ENCODE peak calls at places on chromosomes 5 and 9, in seven cellular contexts. One of them, this sample, is unnamed. For H3K4me1, the result is how much of the 10 kb centered on the place peaks cover.

GRCh38 chr9:99057665-99058625 is 47.0 kb upstream of the TGFBR1 start:
- DNase-seq in cardiac muscle cell: no peak
- DNase-seq in IMR-90: peak
- DNase-seq in H9: no peak
- DNase-seq in small intestine: peak
- DNase-seq in mesenchymal stem cell: peak
- DNase-seq in right lobe of liver: peak
- DNase-seq in this sample: no peak

GRCh38 chr5:124310453-124310852 is 436.0 kb downstream of the ZNF608 start:
- DNase-seq in cardiac muscle cell: no peak
- DNase-seq in mesenchymal stem cell: peak
- DNase-seq in H9: no peak
- DNase-seq in small intestine: peak
- DNase-seq in right lobe of liver: no peak
- DNase-seq in IMR-90: no peak
- DNase-seq in this sample: no peak

GRCh38 chr9:131300444-131300843 is 10.9 kb downstream of the PLPP7 start:
- DNase-seq in H9: no peak
- DNase-seq in right lobe of liver: no peak
- DNase-seq in IMR-90: no peak
- DNase-seq in small intestine: no peak
- DNase-seq in cardiac muscle cell: no peak
- DNase-seq in mesenchymal stem cell: no peak
- DNase-seq in this sample: no peak

GRCh38 chr5:132487095-132487428 is 3.5 kb downstream of the IRF1 start:
- DNase-seq in small intestine: no peak
- DNase-seq in right lobe of liver: no peak
- DNase-seq in mesenchymal stem cell: no peak
- DNase-seq in H9: no peak
- DNase-seq in IMR-90: no peak
- DNase-seq in cardiac muscle cell: no peak
- DNase-seq in this sample: no peak

GRCh38 chr9:107700902-107701301 is 211.3 kb upstream of the KLF4 start:
- DNase-seq in H9: no peak
- DNase-seq in right lobe of liver: no peak
- DNase-seq in small intestine: no peak
- DNase-seq in cardiac muscle cell: no peak
- DNase-seq in IMR-90: no peak
- DNase-seq in mesenchymal stem cell: no peak
- DNase-seq in this sample: no peak

GRCh38 chr5:113232667-113233066 is 202.1 kb downstream of the TSSK1B start:
- DNase-seq in mesenchymal stem cell: no peak
- DNase-seq in right lobe of liver: peak
- DNase-seq in small intestine: no peak
- DNase-seq in IMR-90: no peak
- DNase-seq in H9: no peak
- DNase-seq in cardiac muscle cell: no peak
- DNase-seq in this sample: peak

GRCh38 chr9:34993502-34994428 is 4.2 kb downstream of the DNAJB5 start:
- DNase-seq in IMR-90: peak
- DNase-seq in H9: peak
- DNase-seq in small intestine: no peak
- DNase-seq in mesenchymal stem cell: peak
- DNase-seq in cardiac muscle cell: peak
- DNase-seq in right lobe of liver: no peak
- DNase-seq in this sample: peak

GRCh38 chr9:122374885-122375420 is 4.1 kb downstream of the PTGS1 start:
- DNase-seq in right lobe of liver: peak
- DNase-seq in mesenchymal stem cell: peak
- DNase-seq in small intestine: peak
- DNase-seq in H9: peak
- DNase-seq in cardiac muscle cell: peak
- DNase-seq in IMR-90: peak
- DNase-seq in this sample: peak

GRCh38 chr9:5825896-5826622 is 6.9 kb downstream of the ERMP1 start:
- DNase-seq in H9: no peak
- DNase-seq in IMR-90: no peak
- DNase-seq in small intestine: peak
- DNase-seq in right lobe of liver: no peak
- DNase-seq in mesenchymal stem cell: no peak
- DNase-seq in cardiac muscle cell: no peak
- DNase-seq in this sample: no peak

GRCh38 chr9:96674914-96675538 is 19.9 kb upstream of the PRXL2C start:
- DNase-seq in H9: no peak
- DNase-seq in right lobe of liver: no peak
- DNase-seq in cardiac muscle cell: no peak
- DNase-seq in IMR-90: peak
- DNase-seq in small intestine: peak
- DNase-seq in mesenchymal stem cell: no peak
- DNase-seq in this sample: no peak

GRCh38 chr5:9278925-9279603 is 266.8 kb downstream of the SEMA5A start:
- DNase-seq in cardiac muscle cell: no peak
- DNase-seq in IMR-90: no peak
- DNase-seq in mesenchymal stem cell: no peak
- DNase-seq in H9: no peak
- DNase-seq in small intestine: no peak
- DNase-seq in right lobe of liver: peak
- DNase-seq in this sample: no peak

GRCh38 chr5:119681734-119682133 is 52.4 kb downstream of the FAM170A start:
- DNase-seq in right lobe of liver: no peak
- DNase-seq in IMR-90: no peak
- DNase-seq in small intestine: no peak
- DNase-seq in cardiac muscle cell: no peak
- DNase-seq in mesenchymal stem cell: no peak
- DNase-seq in H9: no peak
- DNase-seq in this sample: no peak

GRCh38 chr5:94240616-94241287 is 377.7 kb downstream of the KIAA0825 start:
- DNase-seq in mesenchymal stem cell: no peak
- DNase-seq in small intestine: no peak
- DNase-seq in right lobe of liver: peak
- DNase-seq in IMR-90: peak
- DNase-seq in cardiac muscle cell: no peak
- DNase-seq in H9: no peak
- DNase-seq in this sample: peak

GRCh38 chr5:160118349-160119141 is 705 bp downstream of the PWWP2A start:
- DNase-seq in IMR-90: no peak
- DNase-seq in cardiac muscle cell: peak
- DNase-seq in right lobe of liver: peak
- DNase-seq in small intestine: peak
- DNase-seq in mesenchymal stem cell: peak
- DNase-seq in H9: peak
- DNase-seq in this sample: no peak

GRCh38 chr5:9785751-9786150 is 155.6 kb upstream of the TAS2R1 start:
- DNase-seq in IMR-90: peak
- DNase-seq in H9: no peak
- DNase-seq in cardiac muscle cell: no peak
- DNase-seq in mesenchymal stem cell: no peak
- DNase-seq in right lobe of liver: no peak
- DNase-seq in small intestine: no peak
- DNase-seq in this sample: no peak

GRCh38 chr5:33257807-33258491 is 182.8 kb upstream of the TARS1 start:
- DNase-seq in mesenchymal stem cell: peak
- DNase-seq in right lobe of liver: no peak
- DNase-seq in H9: no peak
- DNase-seq in small intestine: no peak
- DNase-seq in cardiac muscle cell: no peak
- DNase-seq in IMR-90: peak
- DNase-seq in this sample: no peak

GRCh38 chr5:116534988-116535387 is 39.6 kb downstream of the SEMA6A start:
- DNase-seq in small intestine: no peak
- DNase-seq in mesenchymal stem cell: no peak
- DNase-seq in H9: no peak
- DNase-seq in IMR-90: no peak
- DNase-seq in right lobe of liver: no peak
- DNase-seq in cardiac muscle cell: no peak
- DNase-seq in this sample: no peak

GRCh38 chr5:116531117-116531516 is 43.5 kb downstream of the SEMA6A start:
- DNase-seq in H9: no peak
- DNase-seq in right lobe of liver: no peak
- DNase-seq in mesenchymal stem cell: no peak
- DNase-seq in IMR-90: no peak
- DNase-seq in small intestine: no peak
- DNase-seq in cardiac muscle cell: no peak
- DNase-seq in this sample: no peak

GRCh38 chr5:116530276-116530675 is 44.3 kb downstream of the SEMA6A start:
- DNase-seq in H9: no peak
- DNase-seq in right lobe of liver: no peak
- DNase-seq in cardiac muscle cell: no peak
- DNase-seq in mesenchymal stem cell: no peak
- DNase-seq in IMR-90: no peak
- DNase-seq in small intestine: no peak
- DNase-seq in this sample: no peak

GRCh38 chr5:116531635-116532034 is 43.0 kb downstream of the SEMA6A start:
- DNase-seq in IMR-90: no peak
- DNase-seq in right lobe of liver: no peak
- DNase-seq in mesenchymal stem cell: no peak
- DNase-seq in small intestine: no peak
- DNase-seq in H9: no peak
- DNase-seq in cardiac muscle cell: no peak
- DNase-seq in this sample: no peak

GRCh38 chr5:116532762-116533525 is 41.7 kb downstream of the SEMA6A start:
- DNase-seq in small intestine: no peak
- DNase-seq in H9: no peak
- DNase-seq in right lobe of liver: no peak
- DNase-seq in mesenchymal stem cell: no peak
- DNase-seq in cardiac muscle cell: no peak
- DNase-seq in IMR-90: no peak
- DNase-seq in this sample: no peak
- H3K4me1 ChIP-seq in small intestine: under half
- H3K4me1 ChIP-seq in H9: under half
- H3K4me1 ChIP-seq in right lobe of liver: under half
- H3K4me1 ChIP-seq in mesenchymal stem cell: under half
- H3K4me1 ChIP-seq in cardiac muscle cell: under half
- H3K4me1 ChIP-seq in IMR-90: under half
- H3K4me1 ChIP-seq in this sample: under half

DNA sequence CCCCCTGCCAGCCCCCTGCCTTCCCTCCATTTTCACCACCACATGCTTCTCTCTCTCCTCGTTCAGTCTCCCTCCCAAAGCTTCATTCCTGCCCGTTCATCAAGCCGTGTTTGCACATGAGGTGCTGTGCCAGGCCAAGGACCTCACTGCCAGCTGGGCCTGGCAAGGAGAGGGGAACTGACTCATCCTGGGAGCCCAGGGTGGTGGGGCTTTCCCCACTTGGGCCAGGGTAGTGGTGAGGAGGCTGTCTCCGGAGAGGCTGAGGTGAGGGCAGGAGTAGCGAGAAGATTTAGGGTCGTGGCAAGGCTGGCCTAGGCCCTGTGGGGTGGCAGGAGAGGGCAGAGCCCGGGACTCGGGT is 30.4 kb upstream of the NOTCH1 start:
- DNase-seq in IMR-90: peak
- DNase-seq in cardiac muscle cell: no peak
- DNase-seq in small intestine: no peak
- DNase-seq in H9: no peak
- DNase-seq in right lobe of liver: no peak
- DNase-seq in mesenchymal stem cell: no peak
- DNase-seq in this sample: no peak
- H3K27ac ChIP-seq in IMR-90: no peak
- H3K27ac ChIP-seq in cardiac muscle cell: no peak
- H3K27ac ChIP-seq in small intestine: no peak
- H3K27ac ChIP-seq in H9: no peak
- H3K27ac ChIP-seq in right lobe of liver: no peak
- H3K27ac ChIP-seq in mesenchymal stem cell: no peak
- H3K27ac ChIP-seq in this sample: no peak

DNA sequence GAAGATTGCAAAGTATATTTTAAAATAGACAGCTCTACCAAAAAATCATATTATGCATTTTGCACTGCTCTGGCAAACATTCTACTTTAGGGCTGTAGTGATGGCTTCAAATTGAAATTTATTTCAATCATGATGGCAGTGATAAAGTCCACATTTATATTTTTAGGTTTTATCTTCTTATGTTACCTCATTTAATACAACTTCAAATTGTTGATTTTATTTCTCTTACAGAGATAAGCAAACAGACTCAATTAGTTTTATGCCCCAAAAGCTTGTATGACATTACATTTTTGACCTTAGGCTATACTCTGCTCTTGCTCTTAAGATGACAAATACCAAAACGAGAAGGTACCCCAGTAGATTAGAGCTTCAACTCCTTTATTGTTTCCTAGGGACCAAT is 87.4 kb downstream of the CYLC2 start:
- DNase-seq in H9: no peak
- DNase-seq in small intestine: no peak
- DNase-seq in right lobe of liver: no peak
- DNase-seq in cardiac muscle cell: no peak
- DNase-seq in IMR-90: no peak
- DNase-seq in mesenchymal stem cell: no peak
- DNase-seq in this sample: no peak
- H3K4me1 ChIP-seq in H9: under half
- H3K4me1 ChIP-seq in small intestine: under half
- H3K4me1 ChIP-seq in right lobe of liver: under half
- H3K4me1 ChIP-seq in cardiac muscle cell: under half
- H3K4me1 ChIP-seq in IMR-90: under half
- H3K4me1 ChIP-seq in mesenchymal stem cell: under half
- H3K4me1 ChIP-seq in this sample: under half

DNA sequence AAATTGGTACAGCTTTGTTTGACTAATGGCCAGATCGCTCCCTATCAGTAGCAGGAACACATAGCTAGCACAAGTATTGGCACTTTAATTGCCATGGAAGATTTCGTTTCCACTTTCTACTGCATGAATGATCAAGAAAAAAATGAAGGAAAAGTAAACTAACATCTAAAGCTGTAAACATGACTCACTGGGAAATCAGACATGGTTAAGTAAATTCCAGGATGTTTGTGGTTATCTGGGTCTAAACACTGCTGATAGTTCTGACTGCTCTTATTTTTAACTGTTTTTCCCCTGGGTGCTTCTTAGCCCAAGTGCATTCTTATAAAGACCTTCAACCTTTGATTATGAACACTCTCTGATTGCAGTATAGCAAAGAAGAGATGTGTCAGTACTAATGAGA is 388.9 kb downstream of the NR2F1-AS1 start:
- DNase-seq in H9: no peak
- DNase-seq in cardiac muscle cell: no peak
- DNase-seq in right lobe of liver: no peak
- DNase-seq in IMR-90: peak
- DNase-seq in mesenchymal stem cell: peak
- DNase-seq in small intestine: no peak
- DNase-seq in this sample: no peak
- H3K27ac ChIP-seq in H9: no peak
- H3K27ac ChIP-seq in cardiac muscle cell: no peak
- H3K27ac ChIP-seq in right lobe of liver: no peak
- H3K27ac ChIP-seq in IMR-90: no peak
- H3K27ac ChIP-seq in mesenchymal stem cell: peak
- H3K27ac ChIP-seq in small intestine: no peak
- H3K27ac ChIP-seq in this sample: no peak

This sample was measured in tibial nerve.